ENCODE peak calls at places on chromosomes 2 and 18, in seven cellular contexts. One of them, this sample, is unnamed.

GRCh38 chr2:54708584-54709340 is 14.7 kb upstream of the EML6 start:
- DNase-seq in lower lobe of right lung: peak
- DNase-seq in WERI-Rb-1: peak
- DNase-seq in prostate gland: peak
- DNase-seq in brain microvascular endothelial cell: no peak
- DNase-seq in tibial artery: peak
- DNase-seq in cardiac muscle cell: peak
- DNase-seq in this sample: peak

GRCh38 chr18:33821503-33821902 is 243.5 kb downstream of the ASXL3 start:
- DNase-seq in tibial artery: no peak
- DNase-seq in brain microvascular endothelial cell: peak
- DNase-seq in lower lobe of right lung: no peak
- DNase-seq in cardiac muscle cell: peak
- DNase-seq in prostate gland: no peak
- DNase-seq in WERI-Rb-1: no peak
- DNase-seq in this sample: no peak

GRCh38 chr18:45686892-45687611 is 36.9 kb upstream of the SLC14A1 start:
- DNase-seq in prostate gland: no peak
- DNase-seq in brain microvascular endothelial cell: no peak
- DNase-seq in tibial artery: no peak
- DNase-seq in cardiac muscle cell: peak
- DNase-seq in WERI-Rb-1: no peak
- DNase-seq in lower lobe of right lung: peak
- DNase-seq in this sample: no peak

GRCh38 chr2:179343945-179344279 is 79.3 kb upstream of the SESTD1 start:
- DNase-seq in prostate gland: no peak
- DNase-seq in tibial artery: no peak
- DNase-seq in cardiac muscle cell: no peak
- DNase-seq in lower lobe of right lung: no peak
- DNase-seq in WERI-Rb-1: no peak
- DNase-seq in brain microvascular endothelial cell: no peak
- DNase-seq in this sample: no peak

GRCh38 chr2:818233-818632 is 132.4 kb upstream of the SNTG2 start:
- DNase-seq in WERI-Rb-1: no peak
- DNase-seq in tibial artery: no peak
- DNase-seq in prostate gland: no peak
- DNase-seq in brain microvascular endothelial cell: no peak
- DNase-seq in lower lobe of right lung: no peak
- DNase-seq in cardiac muscle cell: no peak
- DNase-seq in this sample: no peak

GRCh38 chr2:241948901-241949735 is 79.6 kb downstream of the RTP5 start:
- DNase-seq in brain microvascular endothelial cell: no peak
- DNase-seq in lower lobe of right lung: no peak
- DNase-seq in prostate gland: no peak
- DNase-seq in cardiac muscle cell: no peak
- DNase-seq in WERI-Rb-1: no peak
- DNase-seq in tibial artery: peak
- DNase-seq in this sample: no peak

GRCh38 chr2:64276417-64277095 is 132.3 kb upstream of the PELI1 start:
- DNase-seq in brain microvascular endothelial cell: no peak
- DNase-seq in tibial artery: no peak
- DNase-seq in WERI-Rb-1: no peak
- DNase-seq in prostate gland: no peak
- DNase-seq in lower lobe of right lung: no peak
- DNase-seq in cardiac muscle cell: peak
- DNase-seq in this sample: peak

GRCh38 chr18:57437782-57438668 is 2.9 kb downstream of the ONECUT2 start:
- DNase-seq in prostate gland: no peak
- DNase-seq in WERI-Rb-1: peak
- DNase-seq in cardiac muscle cell: peak
- DNase-seq in brain microvascular endothelial cell: peak
- DNase-seq in tibial artery: no peak
- DNase-seq in lower lobe of right lung: no peak
- DNase-seq in this sample: peak

GRCh38 chr2:221501883-221502269 is 70.2 kb downstream of the EPHA4 start:
- DNase-seq in brain microvascular endothelial cell: no peak
- DNase-seq in WERI-Rb-1: no peak
- DNase-seq in tibial artery: no peak
- DNase-seq in lower lobe of right lung: no peak
- DNase-seq in cardiac muscle cell: no peak
- DNase-seq in prostate gland: no peak
- DNase-seq in this sample: no peak

GRCh38 chr18:23563377-23564043 is 22.8 kb downstream of the NPC1 start:
- DNase-seq in cardiac muscle cell: peak
- DNase-seq in tibial artery: no peak
- DNase-seq in brain microvascular endothelial cell: peak
- DNase-seq in prostate gland: no peak
- DNase-seq in lower lobe of right lung: no peak
- DNase-seq in WERI-Rb-1: no peak
- DNase-seq in this sample: no peak

GRCh38 chr2:30710461-30710860 is 96.8 kb downstream of the CAPN13 start:
- DNase-seq in WERI-Rb-1: no peak
- DNase-seq in brain microvascular endothelial cell: no peak
- DNase-seq in lower lobe of right lung: no peak
- DNase-seq in cardiac muscle cell: no peak
- DNase-seq in tibial artery: peak
- DNase-seq in prostate gland: no peak
- DNase-seq in this sample: no peak

GRCh38 chr2:150866431-150866830 is 379.0 kb upstream of the RND3 start:
- DNase-seq in cardiac muscle cell: peak
- DNase-seq in lower lobe of right lung: no peak
- DNase-seq in prostate gland: no peak
- DNase-seq in tibial artery: no peak
- DNase-seq in WERI-Rb-1: no peak
- DNase-seq in brain microvascular endothelial cell: peak
- DNase-seq in this sample: no peak

GRCh38 chr18:74598350-74599001 is 806 bp downstream of the ZNF407 start:
- DNase-seq in WERI-Rb-1: peak
- DNase-seq in lower lobe of right lung: peak
- DNase-seq in tibial artery: peak
- DNase-seq in cardiac muscle cell: peak
- DNase-seq in prostate gland: peak
- DNase-seq in brain microvascular endothelial cell: peak
- DNase-seq in this sample: peak

GRCh38 chr2:147095376-147095775 is 749.5 kb upstream of the ACVR2A start:
- DNase-seq in lower lobe of right lung: no peak
- DNase-seq in tibial artery: no peak
- DNase-seq in brain microvascular endothelial cell: no peak
- DNase-seq in prostate gland: no peak
- DNase-seq in cardiac muscle cell: no peak
- DNase-seq in WERI-Rb-1: no peak
- DNase-seq in this sample: no peak

GRCh38 chr18:28065031-28065792 is 111.7 kb downstream of the CDH2 start:
- DNase-seq in lower lobe of right lung: no peak
- DNase-seq in prostate gland: no peak
- DNase-seq in brain microvascular endothelial cell: peak
- DNase-seq in tibial artery: no peak
- DNase-seq in WERI-Rb-1: no peak
- DNase-seq in cardiac muscle cell: peak
- DNase-seq in this sample: peak

GRCh38 chr2:241935314-241935713 is 65.8 kb downstream of the RTP5 start:
- DNase-seq in tibial artery: no peak
- DNase-seq in WERI-Rb-1: no peak
- DNase-seq in prostate gland: no peak
- DNase-seq in cardiac muscle cell: peak
- DNase-seq in lower lobe of right lung: no peak
- DNase-seq in brain microvascular endothelial cell: peak
- DNase-seq in this sample: no peak

GRCh38 chr2:63008838-63009237 is 41.8 kb upstream of the OTX1 start:
- DNase-seq in prostate gland: no peak
- DNase-seq in cardiac muscle cell: no peak
- DNase-seq in lower lobe of right lung: no peak
- DNase-seq in brain microvascular endothelial cell: no peak
- DNase-seq in WERI-Rb-1: no peak
- DNase-seq in tibial artery: no peak
- DNase-seq in this sample: no peak

GRCh38 chr2:24494415-24494814 is 3.4 kb downstream of the NCOA1 start:
- DNase-seq in brain microvascular endothelial cell: no peak
- DNase-seq in tibial artery: no peak
- DNase-seq in lower lobe of right lung: no peak
- DNase-seq in cardiac muscle cell: no peak
- DNase-seq in WERI-Rb-1: no peak
- DNase-seq in prostate gland: no peak
- DNase-seq in this sample: no peak

GRCh38 chr2:24497685-24498084 is 6.6 kb downstream of the NCOA1 start:
- DNase-seq in brain microvascular endothelial cell: no peak
- DNase-seq in cardiac muscle cell: no peak
- DNase-seq in WERI-Rb-1: no peak
- DNase-seq in prostate gland: no peak
- DNase-seq in lower lobe of right lung: no peak
- DNase-seq in tibial artery: no peak
- DNase-seq in this sample: no peak

GRCh38 chr2:24493713-24494112 is 2.7 kb downstream of the NCOA1 start:
- DNase-seq in cardiac muscle cell: peak
- DNase-seq in brain microvascular endothelial cell: no peak
- DNase-seq in prostate gland: no peak
- DNase-seq in WERI-Rb-1: no peak
- DNase-seq in tibial artery: no peak
- DNase-seq in lower lobe of right lung: no peak
- DNase-seq in this sample: no peak

GRCh38 chr2:24496959-24497358 is 5.9 kb downstream of the NCOA1 start:
- DNase-seq in prostate gland: no peak
- DNase-seq in WERI-Rb-1: no peak
- DNase-seq in cardiac muscle cell: no peak
- DNase-seq in lower lobe of right lung: no peak
- DNase-seq in brain microvascular endothelial cell: no peak
- DNase-seq in tibial artery: no peak
- DNase-seq in this sample: no peak

GRCh38 chr2:24495451-24495850 is 4.4 kb downstream of the NCOA1 start:
- DNase-seq in WERI-Rb-1: no peak
- DNase-seq in brain microvascular endothelial cell: no peak
- DNase-seq in tibial artery: no peak
- DNase-seq in cardiac muscle cell: no peak
- DNase-seq in lower lobe of right lung: no peak
- DNase-seq in prostate gland: no peak
- DNase-seq in this sample: no peak
- H3K4me3 ChIP-seq in WERI-Rb-1: no peak
- H3K4me3 ChIP-seq in brain microvascular endothelial cell: no peak
- H3K4me3 ChIP-seq in tibial artery: no peak
- H3K4me3 ChIP-seq in cardiac muscle cell: no peak
- H3K4me3 ChIP-seq in lower lobe of right lung: no peak
- H3K4me3 ChIP-seq in prostate gland: no peak
- H3K4me3 ChIP-seq in this sample: no peak

GRCh38 chr2:163185160-163185559 is 346.6 kb upstream of the KCNH7 start:
- DNase-seq in tibial artery: no peak
- DNase-seq in brain microvascular endothelial cell: no peak
- DNase-seq in lower lobe of right lung: no peak
- DNase-seq in WERI-Rb-1: no peak
- DNase-seq in prostate gland: no peak
- DNase-seq in cardiac muscle cell: no peak
- DNase-seq in this sample: no peak

GRCh38 chr2:163187119-163187518 is 348.6 kb upstream of the KCNH7 start:
- DNase-seq in cardiac muscle cell: no peak
- DNase-seq in WERI-Rb-1: no peak
- DNase-seq in prostate gland: no peak
- DNase-seq in brain microvascular endothelial cell: no peak
- DNase-seq in lower lobe of right lung: no peak
- DNase-seq in tibial artery: no peak
- DNase-seq in this sample: peak

GRCh38 chr2:163187995-163188655 is 349.6 kb upstream of the KCNH7 start:
- DNase-seq in brain microvascular endothelial cell: no peak
- DNase-seq in tibial artery: no peak
- DNase-seq in cardiac muscle cell: no peak
- DNase-seq in WERI-Rb-1: no peak
- DNase-seq in lower lobe of right lung: no peak
- DNase-seq in prostate gland: no peak
- DNase-seq in this sample: no peak

DNA sequence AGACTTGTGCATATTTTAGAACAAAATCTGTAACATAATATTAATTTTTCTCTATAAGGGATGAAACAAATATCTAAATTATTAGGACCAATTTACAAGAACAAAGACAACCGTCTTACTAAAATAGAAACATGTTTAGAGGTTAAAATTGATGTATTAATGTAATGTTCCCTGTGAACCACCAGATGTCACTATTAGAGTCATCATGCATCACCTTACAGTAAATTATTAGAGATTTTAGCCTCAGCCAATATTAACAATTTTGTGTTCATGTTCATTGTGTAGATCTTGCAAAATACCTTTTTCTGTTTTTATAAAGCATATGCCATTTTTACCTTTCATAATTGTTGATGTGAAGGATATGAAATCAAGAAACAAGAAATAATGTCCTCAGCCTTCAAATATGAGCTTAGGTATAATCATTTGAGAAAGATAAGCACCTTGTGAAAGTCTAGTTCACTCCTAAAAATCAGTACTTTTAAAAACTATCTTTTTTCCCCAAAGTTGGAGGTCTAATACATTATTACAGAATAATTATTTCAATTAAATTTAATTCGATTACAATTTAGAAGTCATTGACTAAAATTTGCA is 344.3 kb upstream of the KCNH7 start:
- DNase-seq in WERI-Rb-1: no peak
- DNase-seq in cardiac muscle cell: peak
- DNase-seq in brain microvascular endothelial cell: no peak
- DNase-seq in prostate gland: no peak
- DNase-seq in lower lobe of right lung: no peak
- DNase-seq in tibial artery: no peak
- DNase-seq in this sample: no peak
- TF ChIP-seq CTCF in WERI-Rb-1: peak
- TF ChIP-seq CTCF in cardiac muscle cell: peak
- TF ChIP-seq CTCF in brain microvascular endothelial cell: peak
- TF ChIP-seq CTCF in prostate gland: peak
- TF ChIP-seq CTCF in lower lobe of right lung: peak
- TF ChIP-seq CTCF in tibial artery: peak
- TF ChIP-seq CTCF in this sample: peak

DNA sequence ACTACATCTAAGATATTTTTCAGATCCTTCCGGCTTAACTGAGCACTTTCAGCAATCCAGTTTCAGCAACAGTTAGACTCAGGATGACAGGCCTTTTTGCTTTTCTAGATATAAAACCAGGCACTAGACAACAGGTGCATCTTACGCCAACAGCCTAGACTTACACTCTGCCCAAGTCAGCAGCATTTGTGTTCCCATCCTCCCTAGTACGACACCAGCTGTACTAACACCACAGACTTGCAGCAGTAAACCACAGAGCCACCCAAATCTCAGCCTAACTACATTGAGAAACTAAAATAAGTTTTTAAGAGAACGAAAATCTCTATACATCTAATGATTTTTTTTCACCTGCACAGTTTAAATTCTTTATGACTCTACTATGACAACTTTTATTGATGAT is 89.9 kb upstream of the DNMT3A start:
- DNase-seq in lower lobe of right lung: no peak
- DNase-seq in WERI-Rb-1: no peak
- DNase-seq in tibial artery: no peak
- DNase-seq in prostate gland: no peak
- DNase-seq in cardiac muscle cell: no peak
- DNase-seq in brain microvascular endothelial cell: no peak
- DNase-seq in this sample: no peak
- H3K27ac ChIP-seq in lower lobe of right lung: no peak
- H3K27ac ChIP-seq in WERI-Rb-1: no peak
- H3K27ac ChIP-seq in tibial artery: no peak
- H3K27ac ChIP-seq in prostate gland: no peak
- H3K27ac ChIP-seq in cardiac muscle cell: no peak
- H3K27ac ChIP-seq in brain microvascular endothelial cell: no peak
- H3K27ac ChIP-seq in this sample: no peak

DNA sequence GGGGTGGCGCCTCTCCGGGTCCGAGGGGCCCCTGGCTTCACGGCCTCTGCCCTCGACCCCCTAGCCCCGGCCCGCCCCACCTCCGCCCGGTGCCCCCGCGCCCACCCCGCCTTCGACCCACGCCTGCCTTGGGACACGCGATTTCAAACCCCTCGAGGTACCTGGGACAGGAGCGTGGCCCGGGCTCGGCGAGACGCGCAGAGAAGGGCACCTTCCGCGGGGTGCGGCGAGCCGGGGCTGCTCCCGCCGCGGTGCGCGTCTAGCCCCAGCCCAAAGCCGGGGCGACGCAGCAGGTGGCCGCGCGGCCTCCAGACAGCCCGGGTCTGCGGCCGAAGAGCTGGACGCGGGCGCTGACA is 270 bp downstream of the CRACDL start:
- DNase-seq in cardiac muscle cell: no peak
- DNase-seq in tibial artery: no peak
- DNase-seq in prostate gland: no peak
- DNase-seq in lower lobe of right lung: no peak
- DNase-seq in brain microvascular endothelial cell: no peak
- DNase-seq in WERI-Rb-1: no peak
- DNase-seq in this sample: no peak
- H3K4me3 ChIP-seq in cardiac muscle cell: peak
- H3K4me3 ChIP-seq in tibial artery: peak
- H3K4me3 ChIP-seq in prostate gland: peak
- H3K4me3 ChIP-seq in lower lobe of right lung: peak
- H3K4me3 ChIP-seq in brain microvascular endothelial cell: peak
- H3K4me3 ChIP-seq in WERI-Rb-1: peak
- H3K4me3 ChIP-seq in this sample: peak

This sample was measured in neural progenitor cell.